ENCODE peak calls at places on chromosomes 13 and 19, in ten cellular contexts. One of them, this sample, is unnamed.
A peak's percentile ranks its signal among the peaks of the same experiment; 100 is the strongest.

GRCh38 chr13:64314286-64314685 is 2898.6 kb upstream of the PCDH20 start:
- DNase-seq in neural progenitor cell: no peak
- DNase-seq in HFF-Myc: peak; percentile 21
- DNase-seq in heart right ventricle: no peak
- DNase-seq in fibroblast of lung: peak; percentile 40
- DNase-seq in tibial artery: no peak
- DNase-seq in A673: peak; percentile 14
- DNase-seq in cardiac fibroblast: peak; percentile 21
- DNase-seq in thoracic aorta: no peak
- DNase-seq in lower lobe of right lung: no peak
- DNase-seq in this sample: peak; percentile 52

GRCh38 chr19:11268783-11269267 is 6.5 kb upstream of the DOCK6 start:
- DNase-seq in neural progenitor cell: no peak
- DNase-seq in HFF-Myc: peak; percentile 88
- DNase-seq in heart right ventricle: peak; percentile 93
- DNase-seq in fibroblast of lung: peak; percentile 79
- DNase-seq in tibial artery: no peak
- DNase-seq in A673: peak; percentile 54
- DNase-seq in cardiac fibroblast: peak; percentile 97
- DNase-seq in thoracic aorta: no peak
- DNase-seq in lower lobe of right lung: peak; percentile 60
- DNase-seq in this sample: peak; percentile 94

GRCh38 chr13:44415815-44416214 is 42.2 kb downstream of the SERP2 start:
- DNase-seq in neural progenitor cell: no peak
- DNase-seq in HFF-Myc: no peak
- DNase-seq in heart right ventricle: no peak
- DNase-seq in fibroblast of lung: no peak
- DNase-seq in tibial artery: no peak
- DNase-seq in A673: no peak
- DNase-seq in cardiac fibroblast: no peak
- DNase-seq in thoracic aorta: no peak
- DNase-seq in lower lobe of right lung: no peak
- DNase-seq in this sample: no peak

GRCh38 chr13:95317037-95317989 is 16.1 kb upstream of the ABCC4 start:
- DNase-seq in neural progenitor cell: no peak
- DNase-seq in HFF-Myc: no peak
- DNase-seq in heart right ventricle: no peak
- DNase-seq in fibroblast of lung: peak; percentile 28
- DNase-seq in tibial artery: no peak
- DNase-seq in A673: no peak
- DNase-seq in cardiac fibroblast: peak; percentile 69
- DNase-seq in thoracic aorta: no peak
- DNase-seq in lower lobe of right lung: no peak
- DNase-seq in this sample: peak; percentile 26

GRCh38 chr19:11881151-11881800 is 6.3 kb upstream of the ZNF69 start:
- DNase-seq in neural progenitor cell: peak; percentile 85
- DNase-seq in HFF-Myc: peak; percentile 20
- DNase-seq in heart right ventricle: peak; percentile 53
- DNase-seq in fibroblast of lung: peak; percentile 62
- DNase-seq in tibial artery: peak; percentile 66
- DNase-seq in A673: peak; percentile 76
- DNase-seq in cardiac fibroblast: peak; percentile 69
- DNase-seq in thoracic aorta: no peak
- DNase-seq in lower lobe of right lung: peak; percentile 51
- DNase-seq in this sample: peak; percentile 34

GRCh38 chr19:11931513-11931912 is 6.6 kb downstream of the ZNF700 start:
- DNase-seq in neural progenitor cell: no peak
- DNase-seq in HFF-Myc: no peak
- DNase-seq in heart right ventricle: no peak
- DNase-seq in fibroblast of lung: peak; percentile 17
- DNase-seq in tibial artery: no peak
- DNase-seq in A673: no peak
- DNase-seq in cardiac fibroblast: no peak
- DNase-seq in thoracic aorta: no peak
- DNase-seq in lower lobe of right lung: no peak
- DNase-seq in this sample: no peak

GRCh38 chr19:11027381-11027780 is 61.9 kb upstream of the LDLR start:
- DNase-seq in neural progenitor cell: no peak
- DNase-seq in HFF-Myc: no peak
- DNase-seq in heart right ventricle: no peak
- DNase-seq in fibroblast of lung: no peak
- DNase-seq in tibial artery: no peak
- DNase-seq in A673: no peak
- DNase-seq in cardiac fibroblast: no peak
- DNase-seq in thoracic aorta: no peak
- DNase-seq in lower lobe of right lung: no peak
- DNase-seq in this sample: peak; percentile 50

GRCh38 chr13:104843328-104843727 is 1692.1 kb downstream of the EFNB2 start:
- DNase-seq in neural progenitor cell: no peak
- DNase-seq in HFF-Myc: no peak
- DNase-seq in heart right ventricle: no peak
- DNase-seq in fibroblast of lung: no peak
- DNase-seq in tibial artery: no peak
- DNase-seq in A673: no peak
- DNase-seq in cardiac fibroblast: no peak
- DNase-seq in thoracic aorta: no peak
- DNase-seq in lower lobe of right lung: no peak
- DNase-seq in this sample: no peak

GRCh38 chr19:55229789-55230182 is 1.2 kb upstream of the TMEM86B start:
- DNase-seq in neural progenitor cell: no peak
- DNase-seq in HFF-Myc: no peak
- DNase-seq in heart right ventricle: no peak
- DNase-seq in fibroblast of lung: no peak
- DNase-seq in tibial artery: no peak
- DNase-seq in A673: no peak
- DNase-seq in cardiac fibroblast: no peak
- DNase-seq in thoracic aorta: no peak
- DNase-seq in lower lobe of right lung: no peak
- DNase-seq in this sample: no peak

GRCh38 chr13:28204690-28205443 is 66.5 kb downstream of the PAN3 start:
- DNase-seq in neural progenitor cell: no peak
- DNase-seq in HFF-Myc: no peak
- DNase-seq in heart right ventricle: no peak
- DNase-seq in fibroblast of lung: no peak
- DNase-seq in tibial artery: no peak
- DNase-seq in A673: no peak
- DNase-seq in cardiac fibroblast: no peak
- DNase-seq in thoracic aorta: no peak
- DNase-seq in lower lobe of right lung: no peak
- DNase-seq in this sample: no peak

GRCh38 chr19:57682226-57682766 is 519 bp downstream of the ZNF551 start:
- DNase-seq in neural progenitor cell: no peak
- DNase-seq in HFF-Myc: no peak
- DNase-seq in heart right ventricle: no peak
- DNase-seq in fibroblast of lung: no peak
- DNase-seq in tibial artery: no peak
- DNase-seq in A673: no peak
- DNase-seq in cardiac fibroblast: no peak
- DNase-seq in thoracic aorta: no peak
- DNase-seq in lower lobe of right lung: no peak
- DNase-seq in this sample: no peak

GRCh38 chr13:103030776-103031175 is 35.4 kb downstream of the SLC10A2 start:
- DNase-seq in neural progenitor cell: no peak
- DNase-seq in HFF-Myc: no peak
- DNase-seq in heart right ventricle: no peak
- DNase-seq in fibroblast of lung: no peak
- DNase-seq in tibial artery: no peak
- DNase-seq in A673: no peak
- DNase-seq in cardiac fibroblast: no peak
- DNase-seq in thoracic aorta: no peak
- DNase-seq in lower lobe of right lung: no peak
- DNase-seq in this sample: no peak

GRCh38 chr19:52687658-52688057 is 47.2 kb downstream of the ZNF611 start:
- DNase-seq in neural progenitor cell: no peak
- DNase-seq in HFF-Myc: no peak
- DNase-seq in heart right ventricle: no peak
- DNase-seq in fibroblast of lung: no peak
- DNase-seq in tibial artery: no peak
- DNase-seq in A673: no peak
- DNase-seq in cardiac fibroblast: no peak
- DNase-seq in thoracic aorta: no peak
- DNase-seq in lower lobe of right lung: no peak
- DNase-seq in this sample: no peak

GRCh38 chr13:111326621-111326965 is 6.2 kb downstream of the TEX29 start:
- DNase-seq in neural progenitor cell: no peak
- DNase-seq in HFF-Myc: no peak
- DNase-seq in heart right ventricle: no peak
- DNase-seq in fibroblast of lung: no peak
- DNase-seq in tibial artery: no peak
- DNase-seq in A673: no peak
- DNase-seq in cardiac fibroblast: no peak
- DNase-seq in thoracic aorta: no peak
- DNase-seq in lower lobe of right lung: no peak
- DNase-seq in this sample: no peak

GRCh38 chr19:32404939-32405430 is 585 bp upstream of the DPY19L3 start:
- DNase-seq in neural progenitor cell: peak; percentile 84
- DNase-seq in HFF-Myc: no peak
- DNase-seq in heart right ventricle: peak; percentile 47
- DNase-seq in fibroblast of lung: peak; percentile 43
- DNase-seq in tibial artery: peak; percentile 84
- DNase-seq in A673: peak; percentile 14
- DNase-seq in cardiac fibroblast: peak; percentile 50
- DNase-seq in thoracic aorta: no peak
- DNase-seq in lower lobe of right lung: peak; percentile 77
- DNase-seq in this sample: peak; percentile 62

GRCh38 chr19:16066611-16067104 is 9.6 kb upstream of the TPM4 start:
- DNase-seq in neural progenitor cell: no peak
- DNase-seq in HFF-Myc: peak; percentile 42
- DNase-seq in heart right ventricle: peak; percentile 34
- DNase-seq in fibroblast of lung: peak; percentile 77
- DNase-seq in tibial artery: peak; percentile 74
- DNase-seq in A673: peak; percentile 77
- DNase-seq in cardiac fibroblast: peak; percentile 85
- DNase-seq in thoracic aorta: no peak
- DNase-seq in lower lobe of right lung: peak; percentile 49
- DNase-seq in this sample: peak; percentile 61

GRCh38 chr13:34035676-34036325 is 217.9 kb downstream of the RFC3 start:
- DNase-seq in neural progenitor cell: no peak
- DNase-seq in HFF-Myc: no peak
- DNase-seq in heart right ventricle: no peak
- DNase-seq in fibroblast of lung: no peak
- DNase-seq in tibial artery: no peak
- DNase-seq in A673: no peak
- DNase-seq in cardiac fibroblast: peak; percentile 53
- DNase-seq in thoracic aorta: no peak
- DNase-seq in lower lobe of right lung: no peak
- DNase-seq in this sample: peak; percentile 30

GRCh38 chr19:33395561-33396550 is 22.3 kb downstream of the CEBPG start:
- DNase-seq in neural progenitor cell: no peak
- DNase-seq in HFF-Myc: no peak
- DNase-seq in heart right ventricle: no peak
- DNase-seq in fibroblast of lung: peak; percentile 46
- DNase-seq in tibial artery: peak; percentile 72
- DNase-seq in A673: no peak
- DNase-seq in cardiac fibroblast: peak; percentile 67
- DNase-seq in thoracic aorta: no peak
- DNase-seq in lower lobe of right lung: peak; percentile 72
- DNase-seq in this sample: peak; percentile 63

GRCh38 chr19:5131031-5131865 is 162.3 kb downstream of the KDM4B start:
- DNase-seq in neural progenitor cell: no peak
- DNase-seq in HFF-Myc: no peak
- DNase-seq in heart right ventricle: no peak
- DNase-seq in fibroblast of lung: no peak
- DNase-seq in tibial artery: no peak
- DNase-seq in A673: no peak
- DNase-seq in cardiac fibroblast: no peak
- DNase-seq in thoracic aorta: no peak
- DNase-seq in lower lobe of right lung: no peak
- DNase-seq in this sample: no peak
- TF ChIP-seq CTCF in neural progenitor cell: peak; percentile 14
- TF ChIP-seq CTCF in HFF-Myc: no peak
- TF ChIP-seq CTCF in heart right ventricle: no peak
- TF ChIP-seq CTCF in fibroblast of lung: no peak
- TF ChIP-seq CTCF in tibial artery: no peak
- TF ChIP-seq CTCF in A673: no peak
- TF ChIP-seq CTCF in cardiac fibroblast: no peak
- TF ChIP-seq CTCF in thoracic aorta: no peak
- TF ChIP-seq CTCF in lower lobe of right lung: no peak
- TF ChIP-seq CTCF in this sample: no peak

DNA sequence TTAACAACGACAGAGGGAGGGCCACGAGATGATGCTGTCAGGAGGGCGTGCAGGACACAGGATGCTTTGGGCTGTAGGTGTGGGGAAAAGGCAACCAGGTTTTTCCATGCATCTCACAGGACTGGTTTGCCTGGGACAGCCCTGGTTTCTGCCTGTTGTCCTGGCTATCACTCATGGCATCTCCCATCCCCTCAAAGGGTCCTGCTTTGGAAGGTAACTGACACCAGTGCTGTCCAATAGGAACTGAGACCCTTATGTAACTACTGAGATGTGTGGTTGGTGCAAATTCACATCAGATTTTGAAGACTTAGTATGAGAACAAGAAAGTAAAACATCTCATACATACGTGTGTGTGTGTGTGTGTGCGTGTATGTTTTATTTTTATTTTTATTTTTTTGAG is 144.2 kb downstream of the URI1 start:
- DNase-seq in neural progenitor cell: no peak
- DNase-seq in HFF-Myc: no peak
- DNase-seq in heart right ventricle: no peak
- DNase-seq in fibroblast of lung: no peak
- DNase-seq in tibial artery: no peak
- DNase-seq in A673: no peak
- DNase-seq in cardiac fibroblast: no peak
- DNase-seq in thoracic aorta: no peak
- DNase-seq in lower lobe of right lung: no peak
- DNase-seq in this sample: no peak
- TF ChIP-seq CTCF in neural progenitor cell: no peak
- TF ChIP-seq CTCF in HFF-Myc: no peak
- TF ChIP-seq CTCF in heart right ventricle: no peak
- TF ChIP-seq CTCF in fibroblast of lung: no peak
- TF ChIP-seq CTCF in tibial artery: no peak
- TF ChIP-seq CTCF in A673: no peak
- TF ChIP-seq CTCF in cardiac fibroblast: no peak
- TF ChIP-seq CTCF in thoracic aorta: no peak
- TF ChIP-seq CTCF in lower lobe of right lung: no peak
- TF ChIP-seq CTCF in this sample: no peak

DNA sequence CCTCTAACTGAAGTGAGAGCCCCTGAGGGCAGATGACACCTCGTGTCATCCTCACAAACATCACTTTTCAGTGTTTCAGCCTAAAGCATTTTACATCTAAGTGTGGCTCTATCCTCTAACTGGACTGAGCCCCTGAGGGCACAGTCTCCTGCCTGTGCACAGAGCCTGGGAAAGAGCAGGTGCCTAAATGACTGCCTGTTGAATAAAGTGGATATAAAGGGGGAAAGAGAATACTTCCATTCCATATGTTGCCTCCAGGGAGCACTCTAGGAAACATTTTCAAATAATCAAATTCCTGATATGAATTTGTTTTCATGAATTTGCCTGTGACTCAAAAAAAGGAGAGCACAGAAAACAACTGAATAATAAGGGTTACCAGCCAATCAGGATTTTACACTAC is 32.2 kb downstream of the CNMD start:
- DNase-seq in neural progenitor cell: no peak
- DNase-seq in HFF-Myc: no peak
- DNase-seq in heart right ventricle: no peak
- DNase-seq in fibroblast of lung: no peak
- DNase-seq in tibial artery: no peak
- DNase-seq in A673: peak; percentile 23
- DNase-seq in cardiac fibroblast: no peak
- DNase-seq in thoracic aorta: no peak
- DNase-seq in lower lobe of right lung: no peak
- DNase-seq in this sample: no peak
- TF ChIP-seq CTCF in neural progenitor cell: no peak
- TF ChIP-seq CTCF in HFF-Myc: no peak
- TF ChIP-seq CTCF in heart right ventricle: no peak
- TF ChIP-seq CTCF in fibroblast of lung: no peak
- TF ChIP-seq CTCF in tibial artery: no peak
- TF ChIP-seq CTCF in A673: peak; percentile 35
- TF ChIP-seq CTCF in cardiac fibroblast: no peak
- TF ChIP-seq CTCF in thoracic aorta: no peak
- TF ChIP-seq CTCF in lower lobe of right lung: no peak
- TF ChIP-seq CTCF in this sample: no peak

GRCh38 chr19:47032171-47032811 is 12.7 kb downstream of the NPAS1 start:
- DNase-seq in neural progenitor cell: peak; percentile 71
- DNase-seq in HFF-Myc: no peak
- DNase-seq in heart right ventricle: no peak
- DNase-seq in fibroblast of lung: no peak
- DNase-seq in tibial artery: no peak
- DNase-seq in A673: no peak
- DNase-seq in cardiac fibroblast: no peak
- DNase-seq in thoracic aorta: no peak
- DNase-seq in lower lobe of right lung: peak; percentile 67
- DNase-seq in this sample: peak; percentile 39
- TF ChIP-seq CTCF in neural progenitor cell: peak; percentile 82
- TF ChIP-seq CTCF in HFF-Myc: peak; percentile 87
- TF ChIP-seq CTCF in heart right ventricle: peak; percentile 77
- TF ChIP-seq CTCF in fibroblast of lung: peak; percentile 61
- TF ChIP-seq CTCF in tibial artery: peak; percentile 47
- TF ChIP-seq CTCF in A673: peak; percentile 89
- TF ChIP-seq CTCF in cardiac fibroblast: peak; percentile 92
- TF ChIP-seq CTCF in thoracic aorta: peak; percentile 83
- TF ChIP-seq CTCF in lower lobe of right lung: peak; percentile 76
- TF ChIP-seq CTCF in this sample: peak; percentile 92